ENCODE peak calls at places on chromosomes 7 and 10, in eight cellular contexts. L is H9, C is fibroblast of lung, F is body of pancreas, R is spleen, S is left lung, W is transverse colon, I is AG04450. V is an unnamed sample.

GRCh38 chr7:3981281-3981680 is 680.2 kb downstream of the SDK1 start:
- DNase-seq in C (no peak), R (no peak), F (no peak), I (no peak), S (no peak), W (no peak), L (no peak), V (no peak)

GRCh38 chr10:75662715-75663114 is 231.3 kb downstream of the LRMDA start:
- DNase-seq in W (peak), I (no peak), R (no peak), C (peak), S (no peak), F (peak), L (no peak), V (no peak)

GRCh38 chr7:94444808-94445207 is 50.1 kb downstream of the COL1A2 start:
- DNase-seq in S (no peak), I (no peak), W (no peak), R (no peak), F (no peak), C (no peak), L (no peak), V (no peak)

GRCh38 chr10:7928511-7928910 is 110.2 kb downstream of the TAF3 start:
- DNase-seq in I (no peak), F (no peak), S (no peak), R (no peak), W (no peak), L (no peak), C (no peak), V (no peak)

GRCh38 chr7:44196450-44196872 is 4.3 kb upstream of the YKT6 start:
- DNase-seq in F (no peak), I (no peak), S (no peak), L (peak), R (no peak), C (peak), W (no peak), V (no peak)

GRCh38 chr7:2109936-2110585 is 122.7 kb downstream of the MAD1L1 start:
- DNase-seq in R (no peak), F (no peak), I (peak), L (no peak), W (no peak), S (no peak), C (peak), V (peak)

GRCh38 chr10:6052247-6053221 is 9.6 kb downstream of the IL2RA start:
- DNase-seq in I (no peak), S (no peak), C (no peak), L (no peak), R (peak), F (no peak), W (peak), V (no peak)

GRCh38 chr10:99958287-99958686 is 51.5 kb downstream of the DNMBP start:
- DNase-seq in R (no peak), I (no peak), W (no peak), S (no peak), L (no peak), F (no peak), C (no peak), V (no peak)

GRCh38 chr10:60934215-60935175 is 9.5 kb downstream of the RHOBTB1 start:
- DNase-seq in C (no peak), F (no peak), W (no peak), S (no peak), I (no peak), R (no peak), L (no peak), V (no peak)

DNA sequence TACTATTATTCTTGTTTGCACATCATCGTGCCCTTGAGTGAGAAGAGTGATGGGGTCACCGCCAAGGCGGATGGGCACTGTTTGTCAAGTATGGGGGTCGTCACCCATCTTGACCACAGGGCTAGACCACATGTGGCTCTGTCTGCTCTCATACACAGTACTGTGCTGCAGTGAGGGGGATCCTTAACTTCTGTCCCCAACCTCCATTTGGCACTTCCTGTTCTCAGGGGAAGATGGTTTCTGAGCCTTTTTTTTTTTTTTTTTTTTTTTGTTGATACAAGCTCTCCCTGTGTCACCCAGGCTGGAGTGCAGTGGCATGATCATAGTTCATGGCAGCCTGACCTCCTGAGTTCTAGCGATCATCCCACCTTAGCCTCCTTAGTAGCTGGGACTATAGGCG is 13.6 kb downstream of the WBP1L start:
- DNase-seq in R (peak), L (no peak), S (no peak), F (no peak), I (no peak), C (no peak), W (no peak), V (no peak)
- H3K27ac ChIP-seq in R (no peak), L (no peak), S (no peak), F (no peak), I (no peak), C (no peak), W (no peak), V (no peak)

GRCh38 chr10:69413221-69413865 is 3.4 kb downstream of the TACR2 start:
- DNase-seq in W (peak), S (no peak), R (peak), F (peak), C (peak), L (peak), I (no peak), V (no peak)

GRCh38 chr10:69415049-69415448 is 1.7 kb downstream of the TACR2 start:
- DNase-seq in L (no peak), F (no peak), I (no peak), S (no peak), W (no peak), R (peak), C (no peak), V (no peak)

GRCh38 chr10:69412232-69412631 is 4.5 kb downstream of the TACR2 start:
- DNase-seq in L (no peak), F (no peak), W (no peak), I (no peak), C (no peak), R (peak), S (no peak), V (no peak)

GRCh38 chr10:69415951-69416350 is 767 bp downstream of the TACR2 start:
- DNase-seq in W (no peak), S (no peak), F (no peak), C (no peak), R (peak), I (no peak), L (no peak), V (no peak)

GRCh38 chr10:69414036-69415018 is 2.4 kb downstream of the TACR2 start:
- DNase-seq in S (no peak), L (no peak), I (no peak), C (no peak), W (no peak), R (peak), F (no peak), V (no peak)
- H3K27ac ChIP-seq in S (no peak), L (no peak), I (peak), C (no peak), W (peak), R (no peak), F (no peak), V (no peak)

GRCh38 chr10:118324140-118324539 is 18.0 kb downstream of the FAM204A start:
- DNase-seq in I (no peak), C (no peak), S (no peak), R (no peak), W (no peak), F (no peak), L (no peak), V (no peak)

DNA sequence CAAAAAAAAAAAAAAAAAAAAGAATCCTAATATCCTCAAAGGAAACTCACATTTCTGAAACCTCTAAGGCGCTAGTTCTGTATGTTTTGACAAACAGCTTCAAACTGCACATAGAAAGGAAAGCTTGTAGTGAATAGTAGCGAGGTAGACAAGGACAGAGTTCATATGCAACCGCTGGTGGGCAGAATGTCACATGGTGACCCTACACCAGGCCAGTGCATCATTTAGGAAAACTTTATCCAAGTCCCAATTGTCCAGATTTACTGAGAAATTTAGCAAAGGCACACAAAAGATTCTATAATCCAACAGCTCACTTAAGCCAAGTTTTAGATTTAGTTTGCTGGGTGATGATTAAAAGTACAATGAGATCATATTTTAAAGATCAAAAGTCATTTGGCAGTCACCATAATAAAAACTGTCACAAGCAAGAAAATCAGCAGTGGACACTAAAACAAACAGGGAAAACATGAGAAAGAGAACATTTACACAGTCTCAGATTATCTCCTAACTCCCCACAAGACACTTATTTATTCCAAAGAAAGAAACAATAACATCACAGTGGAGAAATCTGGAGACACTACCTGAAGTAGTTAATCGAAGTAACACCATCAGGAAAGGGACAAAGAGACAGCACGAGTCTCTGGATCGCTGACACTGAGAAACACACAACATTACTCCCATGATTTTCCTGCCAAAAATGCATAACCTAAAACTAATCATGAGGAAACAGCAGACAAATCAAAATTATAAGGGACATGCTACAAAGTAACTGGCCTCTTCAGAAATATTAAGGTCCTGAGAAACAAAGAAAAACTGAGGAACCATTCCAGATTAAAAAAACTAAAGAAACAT is 20.2 kb downstream of the FAM204A start:
- DNase-seq in W (no peak), S (no peak), I (no peak), R (no peak), F (no peak), L (no peak), C (no peak), V (no peak)
- H3K27ac ChIP-seq in W (no peak), S (no peak), I (no peak), R (no peak), F (no peak), L (no peak), C (peak), V (no peak)

DNA sequence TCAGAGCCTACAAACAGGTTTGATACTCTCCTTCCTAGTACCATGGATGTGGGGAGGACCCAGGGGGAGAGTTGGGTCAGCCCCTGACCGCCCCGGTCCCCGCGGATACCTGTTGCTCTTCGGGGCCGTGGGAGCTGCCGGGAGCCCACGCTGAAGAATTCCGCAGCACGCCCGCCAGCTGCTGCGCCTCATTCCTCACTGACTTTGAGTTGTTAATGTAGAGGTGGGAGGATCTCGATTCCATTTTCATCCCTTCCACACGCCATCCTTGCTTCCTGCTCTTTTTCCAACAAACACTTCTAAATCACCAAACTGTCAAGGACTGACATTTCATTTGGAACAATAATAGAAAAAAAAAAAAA is 174.9 kb upstream of the SH2B2 start:
- DNase-seq in I (no peak), F (no peak), R (peak), W (no peak), S (no peak), C (no peak), L (peak), V (no peak)
- H3K27ac ChIP-seq in I (no peak), F (no peak), R (no peak), W (no peak), S (no peak), C (no peak), L (peak), V (no peak)

GRCh38 chr7:41145656-41146055 is 557.2 kb downstream of the INHBA start:
- DNase-seq in S (no peak), F (no peak), R (no peak), I (no peak), W (no peak), C (no peak), L (no peak), V (no peak)
- H3K27ac ChIP-seq in S (no peak), F (no peak), R (no peak), I (no peak), W (no peak), C (no peak), L (no peak), V (no peak)

GRCh38 chr7:123397746-123398145 is 136.6 kb downstream of the IQUB start:
- DNase-seq in W (no peak), S (no peak), C (no peak), L (no peak), R (no peak), I (no peak), F (no peak), V (no peak)
- H3K27ac ChIP-seq in W (no peak), S (no peak), C (no peak), L (no peak), R (no peak), I (no peak), F (no peak), V (no peak)

GRCh38 chr10:20624642-20625041 is 272.5 kb downstream of the NEBL start:
- DNase-seq in R (no peak), L (no peak), W (peak), F (no peak), C (peak), I (no peak), S (no peak), V (no peak)

GRCh38 chr10:20623561-20623960 is 273.6 kb downstream of the NEBL start:
- DNase-seq in R (no peak), C (no peak), I (no peak), W (no peak), L (no peak), S (no peak), F (no peak), V (no peak)

GRCh38 chr10:20627085-20627484 is 270.0 kb downstream of the NEBL start:
- DNase-seq in L (no peak), R (no peak), F (no peak), S (no peak), W (no peak), I (no peak), C (no peak), V (no peak)

GRCh38 chr10:20625868-20626267 is 271.2 kb downstream of the NEBL start:
- DNase-seq in L (no peak), F (no peak), S (no peak), R (no peak), C (no peak), I (no peak), W (no peak), V (no peak)

GRCh38 chr10:20622522-20623270 is 274.4 kb downstream of the NEBL start:
- DNase-seq in F (no peak), C (peak), L (no peak), I (no peak), S (no peak), W (no peak), R (no peak), V (peak)
- H3K27ac ChIP-seq in F (no peak), C (no peak), L (no peak), I (no peak), S (no peak), W (peak), R (peak), V (no peak)

GRCh38 chr7:135160858-135161653 is 9.5 kb downstream of the CYREN start:
- DNase-seq in R (peak), S (no peak), C (no peak), I (no peak), F (peak), L (no peak), W (no peak), V (no peak)

GRCh38 chr7:135159359-135160087 is 11.0 kb downstream of the CYREN start:
- DNase-seq in L (no peak), W (no peak), I (no peak), S (no peak), R (no peak), C (no peak), F (no peak), V (no peak)

GRCh38 chr7:135160098-135160857 is 10.2 kb downstream of the CYREN start:
- DNase-seq in I (no peak), W (no peak), S (no peak), C (peak), R (no peak), L (no peak), F (no peak), V (no peak)

GRCh38 chr7:135158141-135158655 is 10.3 kb downstream of the TMEM140 start:
- DNase-seq in S (no peak), I (no peak), F (no peak), R (no peak), C (no peak), L (no peak), W (no peak), V (no peak)

DNA sequence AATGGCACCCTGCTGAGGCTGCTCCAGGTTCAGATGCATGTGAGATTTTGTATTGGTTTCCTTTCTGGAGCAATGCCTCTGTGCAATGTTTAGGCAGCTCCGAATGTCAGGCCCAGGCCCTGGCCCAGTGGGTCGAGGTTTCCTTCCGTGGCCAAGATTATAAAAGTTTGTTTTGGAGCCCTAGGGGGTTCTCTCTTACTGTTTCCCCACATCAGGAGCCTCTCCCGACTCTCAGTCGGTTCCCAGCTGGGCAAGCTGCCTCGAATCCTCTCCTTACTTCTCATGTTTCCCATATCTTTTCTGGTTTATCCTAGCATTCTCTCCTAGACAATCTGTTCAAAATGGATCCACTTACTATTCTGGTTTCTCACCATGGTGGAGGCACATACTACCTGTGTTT is 11.0 kb downstream of the TMEM140 start:
- DNase-seq in L (no peak), C (no peak), S (no peak), I (no peak), W (no peak), F (no peak), R (no peak), V (no peak)
- H3K27ac ChIP-seq in L (no peak), C (no peak), S (peak), I (no peak), W (peak), F (no peak), R (peak), V (no peak)

DNA sequence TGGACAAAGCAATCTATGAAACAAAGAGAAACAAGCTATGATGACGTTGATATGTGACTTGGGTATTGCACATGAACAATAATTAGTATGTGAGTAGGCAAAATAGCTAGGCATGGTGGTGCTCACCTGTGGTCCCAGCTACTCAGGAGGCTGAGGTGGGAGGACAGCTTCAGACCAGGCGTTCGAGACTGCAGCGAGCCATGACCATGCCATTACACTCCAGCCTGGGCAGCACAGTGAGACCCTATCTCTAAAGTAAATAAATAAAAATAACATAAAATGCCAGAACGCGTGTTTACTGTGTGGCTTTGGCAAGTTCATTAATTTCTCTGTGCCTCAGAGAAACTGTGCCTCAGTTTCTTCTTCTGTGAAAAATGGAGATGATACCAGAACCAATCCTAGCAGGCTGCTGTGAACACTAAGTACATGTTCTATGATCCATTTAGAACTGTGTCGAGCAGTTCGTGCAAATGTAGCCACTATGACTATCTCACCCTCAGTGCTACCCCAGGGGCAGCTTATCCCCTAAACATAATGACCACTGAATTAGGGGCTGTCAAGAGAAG is 9.3 kb upstream of the TNS3 start:
- DNase-seq in F (no peak), I (no peak), C (no peak), W (no peak), S (no peak), L (no peak), R (no peak), V (no peak)
- H3K27ac ChIP-seq in F (no peak), I (peak), C (no peak), W (no peak), S (no peak), L (no peak), R (no peak), V (no peak)